ENCODE peak calls at places on chromosome 11, in six cellular contexts. One of them, this sample, is unnamed.

GRCh38 chr11:16967347-16967662 is 46.9 kb downstream of the PLEKHA7 start:
- ATAC-seq in left cardiac atrium: no peak
- ATAC-seq in CD4-positive, CD25-positive, alpha-beta regulatory T cell: no peak
- ATAC-seq in upper lobe of right lung: no peak
- ATAC-seq in T-helper 17 cell: no peak
- ATAC-seq in right cardiac atrium: no peak
- ATAC-seq in this sample: peak; percentile 24

GRCh38 chr11:92152245-92152644 is 72.4 kb upstream of the FAT3 start:
- ATAC-seq in CD4-positive, CD25-positive, alpha-beta regulatory T cell: no peak
- ATAC-seq in T-helper 17 cell: no peak
- ATAC-seq in upper lobe of right lung: no peak
- ATAC-seq in right cardiac atrium: no peak
- ATAC-seq in left cardiac atrium: no peak
- ATAC-seq in this sample: no peak

GRCh38 chr11:90556612-90557011 is 333.8 kb upstream of the CHORDC1 start:
- ATAC-seq in T-helper 17 cell: no peak
- ATAC-seq in left cardiac atrium: no peak
- ATAC-seq in CD4-positive, CD25-positive, alpha-beta regulatory T cell: no peak
- ATAC-seq in right cardiac atrium: peak; percentile 51
- ATAC-seq in upper lobe of right lung: peak; percentile 39
- ATAC-seq in this sample: no peak

GRCh38 chr11:69489746-69490365 is 8.4 kb downstream of the LINC01488 start:
- ATAC-seq in right cardiac atrium: no peak
- ATAC-seq in upper lobe of right lung: no peak
- ATAC-seq in left cardiac atrium: no peak
- ATAC-seq in T-helper 17 cell: no peak
- ATAC-seq in CD4-positive, CD25-positive, alpha-beta regulatory T cell: no peak
- ATAC-seq in this sample: no peak

GRCh38 chr11:133263332-133263731 is 269.0 kb downstream of the OPCML start:
- ATAC-seq in right cardiac atrium: no peak
- ATAC-seq in T-helper 17 cell: no peak
- ATAC-seq in upper lobe of right lung: peak; percentile 95
- ATAC-seq in CD4-positive, CD25-positive, alpha-beta regulatory T cell: no peak
- ATAC-seq in left cardiac atrium: no peak
- ATAC-seq in this sample: no peak

GRCh38 chr11:102284008-102284407 is 33.3 kb upstream of the BIRC3 start:
- ATAC-seq in CD4-positive, CD25-positive, alpha-beta regulatory T cell: no peak
- ATAC-seq in left cardiac atrium: no peak
- ATAC-seq in upper lobe of right lung: no peak
- ATAC-seq in T-helper 17 cell: no peak
- ATAC-seq in right cardiac atrium: no peak
- ATAC-seq in this sample: no peak

GRCh38 chr11:60064115-60064514 is 7.7 kb downstream of the MS4A3 start:
- ATAC-seq in left cardiac atrium: no peak
- ATAC-seq in upper lobe of right lung: peak; percentile 39
- ATAC-seq in right cardiac atrium: no peak
- ATAC-seq in CD4-positive, CD25-positive, alpha-beta regulatory T cell: no peak
- ATAC-seq in T-helper 17 cell: no peak
- ATAC-seq in this sample: no peak

GRCh38 chr11:93489841-93490240 is 53.4 kb downstream of the SMCO4 start:
- ATAC-seq in left cardiac atrium: no peak
- ATAC-seq in right cardiac atrium: no peak
- ATAC-seq in upper lobe of right lung: no peak
- ATAC-seq in CD4-positive, CD25-positive, alpha-beta regulatory T cell: no peak
- ATAC-seq in T-helper 17 cell: no peak
- ATAC-seq in this sample: no peak

GRCh38 chr11:16012125-16012751 is 344.1 kb downstream of the SOX6 start:
- ATAC-seq in left cardiac atrium: peak; percentile 45
- ATAC-seq in upper lobe of right lung: peak; percentile 35
- ATAC-seq in T-helper 17 cell: no peak
- ATAC-seq in CD4-positive, CD25-positive, alpha-beta regulatory T cell: no peak
- ATAC-seq in right cardiac atrium: peak; percentile 45
- ATAC-seq in this sample: no peak

GRCh38 chr11:43898574-43898973 is 17.9 kb downstream of the ALKBH3 start:
- ATAC-seq in CD4-positive, CD25-positive, alpha-beta regulatory T cell: no peak
- ATAC-seq in right cardiac atrium: no peak
- ATAC-seq in upper lobe of right lung: no peak
- ATAC-seq in left cardiac atrium: no peak
- ATAC-seq in T-helper 17 cell: no peak
- ATAC-seq in this sample: no peak

GRCh38 chr11:102544594-102544993 is 14.0 kb upstream of the MMP7 start:
- ATAC-seq in CD4-positive, CD25-positive, alpha-beta regulatory T cell: no peak
- ATAC-seq in T-helper 17 cell: no peak
- ATAC-seq in right cardiac atrium: no peak
- ATAC-seq in left cardiac atrium: no peak
- ATAC-seq in upper lobe of right lung: no peak
- ATAC-seq in this sample: no peak

GRCh38 chr11:2427721-2428321 is 16.5 kb downstream of the TRPM5 start:
- ATAC-seq in right cardiac atrium: no peak
- ATAC-seq in CD4-positive, CD25-positive, alpha-beta regulatory T cell: no peak
- ATAC-seq in left cardiac atrium: no peak
- ATAC-seq in upper lobe of right lung: no peak
- ATAC-seq in T-helper 17 cell: peak; percentile 8
- ATAC-seq in this sample: no peak

GRCh38 chr11:44310456-44311272 is 725 bp upstream of the ALX4 start:
- ATAC-seq in left cardiac atrium: no peak
- ATAC-seq in T-helper 17 cell: no peak
- ATAC-seq in CD4-positive, CD25-positive, alpha-beta regulatory T cell: no peak
- ATAC-seq in right cardiac atrium: no peak
- ATAC-seq in upper lobe of right lung: no peak
- ATAC-seq in this sample: no peak

This sample was measured in stimulated activated memory B cell treated with anti-CD40 and anti-IgM and Interleukin-4, amounts not matched to agents 10 μg/mL and 1 μg/mL and 100 μg/mL, for 72 hours.